ENCODE peak calls at places on chromosomes 3 and 15, in six cellular contexts. One of them, this sample, is unnamed.

GRCh38 chr15:68204776-68205557 is at the start of gene CALML4:
- DNase-seq in HTR-8/SVneo: no peak
- DNase-seq in GM23248: peak
- DNase-seq in spleen: no peak
- DNase-seq in right atrium auricular region: peak
- DNase-seq in hepatocyte: peak
- DNase-seq in this sample: peak

GRCh38 chr15:61598655-61599054 is 369.6 kb upstream of the RORA start:
- DNase-seq in HTR-8/SVneo: no peak
- DNase-seq in GM23248: no peak
- DNase-seq in spleen: no peak
- DNase-seq in right atrium auricular region: no peak
- DNase-seq in hepatocyte: no peak
- DNase-seq in this sample: no peak

GRCh38 chr15:43912208-43912607 is 85.4 kb downstream of the WDR76 start:
- DNase-seq in HTR-8/SVneo: no peak
- DNase-seq in GM23248: no peak
- DNase-seq in spleen: no peak
- DNase-seq in right atrium auricular region: no peak
- DNase-seq in hepatocyte: no peak
- DNase-seq in this sample: no peak

GRCh38 chr3:83218383-83219200 is 1457.1 kb upstream of the GBE1 start:
- DNase-seq in HTR-8/SVneo: no peak
- DNase-seq in GM23248: no peak
- DNase-seq in spleen: peak
- DNase-seq in right atrium auricular region: no peak
- DNase-seq in hepatocyte: no peak
- DNase-seq in this sample: no peak

GRCh38 chr3:184332370-184333090 is 4.9 kb upstream of the FAM131A start:
- DNase-seq in HTR-8/SVneo: peak
- DNase-seq in GM23248: peak
- DNase-seq in spleen: no peak
- DNase-seq in right atrium auricular region: no peak
- DNase-seq in hepatocyte: no peak
- DNase-seq in this sample: peak

GRCh38 chr3:13513051-13513912 is 33.2 kb downstream of the HDAC11 start:
- DNase-seq in HTR-8/SVneo: no peak
- DNase-seq in GM23248: peak
- DNase-seq in spleen: peak
- DNase-seq in right atrium auricular region: no peak
- DNase-seq in hepatocyte: peak
- DNase-seq in this sample: peak

GRCh38 chr3:13015286-13016082 is 57.7 kb downstream of the IQSEC1 start:
- DNase-seq in HTR-8/SVneo: no peak
- DNase-seq in GM23248: no peak
- DNase-seq in spleen: peak
- DNase-seq in right atrium auricular region: no peak
- DNase-seq in hepatocyte: no peak
- DNase-seq in this sample: no peak

GRCh38 chr15:33293619-33294309 is 17.0 kb upstream of the RYR3 start:
- DNase-seq in HTR-8/SVneo: no peak
- DNase-seq in GM23248: peak
- DNase-seq in spleen: no peak
- DNase-seq in right atrium auricular region: no peak
- DNase-seq in hepatocyte: no peak
- DNase-seq in this sample: peak

GRCh38 chr3:85800676-85801075 is 841.9 kb downstream of the CADM2 start:
- DNase-seq in HTR-8/SVneo: no peak
- DNase-seq in GM23248: no peak
- DNase-seq in spleen: no peak
- DNase-seq in right atrium auricular region: no peak
- DNase-seq in hepatocyte: no peak
- DNase-seq in this sample: no peak

GRCh38 chr3:98021821-98022220 is 13.3 kb downstream of the GABRR3 start:
- DNase-seq in HTR-8/SVneo: no peak
- DNase-seq in GM23248: peak
- DNase-seq in spleen: no peak
- DNase-seq in right atrium auricular region: no peak
- DNase-seq in hepatocyte: peak
- DNase-seq in this sample: no peak

GRCh38 chr3:185900228-185900627 is 37.6 kb downstream of the TRA2B start:
- DNase-seq in HTR-8/SVneo: peak
- DNase-seq in GM23248: peak
- DNase-seq in spleen: no peak
- DNase-seq in right atrium auricular region: no peak
- DNase-seq in hepatocyte: peak
- DNase-seq in this sample: peak

GRCh38 chr3:35777065-35777464 is 137.7 kb downstream of the ARPP21 start:
- DNase-seq in HTR-8/SVneo: no peak
- DNase-seq in GM23248: no peak
- DNase-seq in spleen: no peak
- DNase-seq in right atrium auricular region: no peak
- DNase-seq in hepatocyte: no peak
- DNase-seq in this sample: no peak

GRCh38 chr3:120615863-120616599 is 19.9 kb downstream of the NDUFB4 start:
- DNase-seq in HTR-8/SVneo: peak
- DNase-seq in GM23248: peak
- DNase-seq in spleen: no peak
- DNase-seq in right atrium auricular region: peak
- DNase-seq in hepatocyte: no peak
- DNase-seq in this sample: peak

GRCh38 chr3:20622304-20622703 is 436.3 kb upstream of the SGO1 start:
- DNase-seq in HTR-8/SVneo: peak
- DNase-seq in GM23248: peak
- DNase-seq in spleen: no peak
- DNase-seq in right atrium auricular region: no peak
- DNase-seq in hepatocyte: no peak
- DNase-seq in this sample: peak

GRCh38 chr15:46312133-46312740 is 677.4 kb downstream of the SQOR start:
- DNase-seq in HTR-8/SVneo: peak
- DNase-seq in GM23248: peak
- DNase-seq in spleen: no peak
- DNase-seq in right atrium auricular region: peak
- DNase-seq in hepatocyte: peak
- DNase-seq in this sample: peak

GRCh38 chr3:114356084-114357009 is 62.5 kb downstream of the TIGIT start:
- DNase-seq in HTR-8/SVneo: no peak
- DNase-seq in GM23248: no peak
- DNase-seq in spleen: no peak
- DNase-seq in right atrium auricular region: no peak
- DNase-seq in hepatocyte: no peak
- DNase-seq in this sample: no peak

GRCh38 chr15:59814409-59814808 is 125.3 kb upstream of the BNIP2 start:
- DNase-seq in HTR-8/SVneo: no peak
- DNase-seq in GM23248: no peak
- DNase-seq in spleen: no peak
- DNase-seq in right atrium auricular region: no peak
- DNase-seq in hepatocyte: no peak
- DNase-seq in this sample: no peak

GRCh38 chr15:78301326-78301725 is 1.9 kb upstream of the SKIC8 start:
- DNase-seq in HTR-8/SVneo: no peak
- DNase-seq in GM23248: peak
- DNase-seq in spleen: no peak
- DNase-seq in right atrium auricular region: no peak
- DNase-seq in hepatocyte: no peak
- DNase-seq in this sample: no peak

GRCh38 chr15:66212471-66212870 is 41.1 kb downstream of the MEGF11 start:
- DNase-seq in HTR-8/SVneo: no peak
- DNase-seq in GM23248: no peak
- DNase-seq in spleen: peak
- DNase-seq in right atrium auricular region: no peak
- DNase-seq in hepatocyte: no peak
- DNase-seq in this sample: no peak

GRCh38 chr3:113054552-113054951 is 63.8 kb downstream of the GTPBP8 start:
- DNase-seq in HTR-8/SVneo: no peak
- DNase-seq in GM23248: peak
- DNase-seq in spleen: no peak
- DNase-seq in right atrium auricular region: no peak
- DNase-seq in hepatocyte: no peak
- DNase-seq in this sample: peak

GRCh38 chr3:137970914-137971831 is 38.8 kb upstream of the CLDN18 start:
- DNase-seq in HTR-8/SVneo: peak
- DNase-seq in GM23248: peak
- DNase-seq in spleen: peak
- DNase-seq in right atrium auricular region: peak
- DNase-seq in hepatocyte: peak
- DNase-seq in this sample: peak